ENCODE peak calls at places on chromosomes 4 and X, in seven cellular contexts. One of them, this sample, is unnamed.

GRCh38 chrX:40908026-40908425 is 172.7 kb upstream of the MED14 start:
- DNase-seq in adrenal gland: no peak
- DNase-seq in NB4: no peak
- DNase-seq in HepG2: no peak
- DNase-seq in IMR-90: peak; percentile 49
- DNase-seq in heart left ventricle: no peak
- DNase-seq in stomach: no peak
- DNase-seq in this sample: no peak

GRCh38 chr4:69858683-69859082 is 1.3 kb downstream of the SULT1E1 start:
- DNase-seq in adrenal gland: no peak
- DNase-seq in stomach: no peak
- DNase-seq in NB4: no peak
- DNase-seq in heart left ventricle: no peak
- DNase-seq in IMR-90: no peak
- DNase-seq in HepG2: no peak
- DNase-seq in this sample: no peak

GRCh38 chrX:1453951-1454785 is 1.5 kb upstream of the ASMTL start:
- DNase-seq in stomach: peak; percentile 88
- DNase-seq in adrenal gland: peak; percentile 94
- DNase-seq in NB4: peak; percentile 82
- DNase-seq in heart left ventricle: peak; percentile 82
- DNase-seq in HepG2: peak; percentile 70
- DNase-seq in IMR-90: peak; percentile 69
- DNase-seq in this sample: peak; percentile 96

GRCh38 chr4:137609693-137610450 is 77.6 kb upstream of the PCDH18 start:
- DNase-seq in adrenal gland: no peak
- DNase-seq in NB4: no peak
- DNase-seq in HepG2: no peak
- DNase-seq in heart left ventricle: no peak
- DNase-seq in stomach: no peak
- DNase-seq in IMR-90: peak; percentile 78
- DNase-seq in this sample: no peak

GRCh38 chr4:1471443-1472147 is 65.4 kb upstream of the NKX1-1 start:
- DNase-seq in adrenal gland: no peak
- DNase-seq in heart left ventricle: no peak
- DNase-seq in IMR-90: no peak
- DNase-seq in stomach: no peak
- DNase-seq in HepG2: no peak
- DNase-seq in NB4: no peak
- DNase-seq in this sample: peak; percentile 47

GRCh38 chr4:25863347-25863784 is 578 bp upstream of the SEL1L3 start:
- DNase-seq in stomach: peak; percentile 81
- DNase-seq in HepG2: no peak
- DNase-seq in IMR-90: no peak
- DNase-seq in adrenal gland: no peak
- DNase-seq in heart left ventricle: no peak
- DNase-seq in NB4: no peak
- DNase-seq in this sample: peak; percentile 87

GRCh38 chrX:115234220-115234557 is 293 bp upstream of the LRCH2 start:
- DNase-seq in NB4: no peak
- DNase-seq in heart left ventricle: no peak
- DNase-seq in HepG2: no peak
- DNase-seq in adrenal gland: no peak
- DNase-seq in stomach: no peak
- DNase-seq in IMR-90: no peak
- DNase-seq in this sample: no peak

GRCh38 chr4:3873446-3874415 is 107.5 kb downstream of the ADRA2C start:
- DNase-seq in IMR-90: no peak
- DNase-seq in stomach: no peak
- DNase-seq in heart left ventricle: no peak
- DNase-seq in HepG2: no peak
- DNase-seq in adrenal gland: no peak
- DNase-seq in NB4: no peak
- DNase-seq in this sample: peak; percentile 37

GRCh38 chr4:2762048-2762447 is 5.9 kb upstream of the TNIP2 start:
- DNase-seq in heart left ventricle: no peak
- DNase-seq in IMR-90: no peak
- DNase-seq in adrenal gland: no peak
- DNase-seq in NB4: no peak
- DNase-seq in HepG2: no peak
- DNase-seq in stomach: no peak
- DNase-seq in this sample: peak; percentile 57

GRCh38 chrX:64204701-64205440 is 637 bp downstream of the AMER1 start:
- DNase-seq in IMR-90: peak; percentile 19
- DNase-seq in HepG2: peak; percentile 0
- DNase-seq in heart left ventricle: peak; percentile 34
- DNase-seq in stomach: peak; percentile 31
- DNase-seq in NB4: peak; percentile 64
- DNase-seq in adrenal gland: peak; percentile 68
- DNase-seq in this sample: peak; percentile 19

GRCh38 chr4:172055046-172055445 is 241.8 kb downstream of the GALNTL6 start:
- DNase-seq in IMR-90: no peak
- DNase-seq in NB4: no peak
- DNase-seq in adrenal gland: no peak
- DNase-seq in heart left ventricle: no peak
- DNase-seq in stomach: no peak
- DNase-seq in HepG2: no peak
- DNase-seq in this sample: no peak

GRCh38 chr4:171629737-171630136 is 183.5 kb upstream of the GALNTL6 start:
- DNase-seq in HepG2: peak; percentile 4
- DNase-seq in IMR-90: no peak
- DNase-seq in stomach: no peak
- DNase-seq in adrenal gland: no peak
- DNase-seq in heart left ventricle: no peak
- DNase-seq in NB4: no peak
- DNase-seq in this sample: no peak

GRCh38 chr4:159464302-159464701 is 361.4 kb downstream of the RAPGEF2 start:
- DNase-seq in heart left ventricle: no peak
- DNase-seq in IMR-90: no peak
- DNase-seq in stomach: no peak
- DNase-seq in adrenal gland: no peak
- DNase-seq in HepG2: no peak
- DNase-seq in NB4: no peak
- DNase-seq in this sample: no peak

GRCh38 chr4:140944539-140944938 is 188.4 kb upstream of the TBC1D9 start:
- DNase-seq in HepG2: no peak
- DNase-seq in IMR-90: peak; percentile 66
- DNase-seq in adrenal gland: no peak
- DNase-seq in stomach: no peak
- DNase-seq in heart left ventricle: no peak
- DNase-seq in NB4: no peak
- DNase-seq in this sample: no peak

GRCh38 chrX:47658684-47659515 is at the start of gene UXT:
- DNase-seq in NB4: peak; percentile 96
- DNase-seq in heart left ventricle: peak; percentile 93
- DNase-seq in adrenal gland: peak; percentile 96
- DNase-seq in stomach: peak; percentile 91
- DNase-seq in HepG2: peak; percentile 91
- DNase-seq in IMR-90: peak; percentile 94
- DNase-seq in this sample: peak; percentile 92

GRCh38 chrX:9670136-9670905 is 95.3 kb downstream of the GPR143 start:
- DNase-seq in stomach: no peak
- DNase-seq in heart left ventricle: no peak
- DNase-seq in HepG2: no peak
- DNase-seq in adrenal gland: no peak
- DNase-seq in NB4: no peak
- DNase-seq in IMR-90: peak; percentile 66
- DNase-seq in this sample: no peak

GRCh38 chrX:74923942-74924448 is 1.3 kb downstream of the NEXMIF start:
- DNase-seq in HepG2: no peak
- DNase-seq in adrenal gland: peak; percentile 56
- DNase-seq in heart left ventricle: no peak
- DNase-seq in IMR-90: no peak
- DNase-seq in stomach: no peak
- DNase-seq in NB4: no peak
- DNase-seq in this sample: peak; percentile 46

GRCh38 chr4:78781925-78782324 is 5.8 kb downstream of the BMP2K start:
- DNase-seq in stomach: no peak
- DNase-seq in heart left ventricle: no peak
- DNase-seq in adrenal gland: no peak
- DNase-seq in HepG2: no peak
- DNase-seq in NB4: peak; percentile 46
- DNase-seq in IMR-90: no peak
- DNase-seq in this sample: no peak

GRCh38 chr4:78778530-78778929 is 2.4 kb downstream of the BMP2K start:
- DNase-seq in NB4: no peak
- DNase-seq in stomach: no peak
- DNase-seq in adrenal gland: no peak
- DNase-seq in heart left ventricle: no peak
- DNase-seq in HepG2: no peak
- DNase-seq in IMR-90: no peak
- DNase-seq in this sample: no peak

GRCh38 chr4:78779280-78779679 is 3.1 kb downstream of the BMP2K start:
- DNase-seq in NB4: no peak
- DNase-seq in adrenal gland: no peak
- DNase-seq in stomach: no peak
- DNase-seq in heart left ventricle: no peak
- DNase-seq in HepG2: no peak
- DNase-seq in IMR-90: peak; percentile 26
- DNase-seq in this sample: no peak

GRCh38 chr4:78780093-78780492 is 3.9 kb downstream of the BMP2K start:
- DNase-seq in adrenal gland: no peak
- DNase-seq in HepG2: no peak
- DNase-seq in heart left ventricle: no peak
- DNase-seq in NB4: no peak
- DNase-seq in stomach: no peak
- DNase-seq in IMR-90: no peak
- DNase-seq in this sample: no peak

DNA sequence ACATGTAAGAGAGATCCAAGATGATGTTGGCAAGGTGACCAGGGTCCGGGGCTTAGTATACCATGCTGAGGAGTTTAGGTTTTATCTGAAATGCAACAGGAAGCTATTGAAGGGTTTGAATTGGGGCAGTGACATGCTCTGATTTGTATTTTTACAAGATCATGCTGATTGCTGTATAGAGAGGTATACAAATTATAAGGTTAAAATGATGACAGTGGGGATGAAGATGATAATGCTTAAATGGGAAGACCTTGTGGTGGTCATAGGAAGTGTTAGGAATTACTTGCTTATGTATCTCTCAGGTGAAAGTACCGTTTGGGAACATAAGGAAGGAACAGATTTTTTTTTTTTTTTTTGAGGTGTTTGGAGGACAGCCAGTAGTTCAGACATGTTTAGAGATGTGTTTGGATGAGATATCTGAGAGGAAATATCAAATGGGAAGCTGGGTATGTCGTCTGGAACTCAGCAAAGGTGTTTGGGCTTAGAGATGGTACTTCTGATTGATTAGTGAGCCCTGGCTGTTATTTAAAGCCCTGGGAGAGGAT is 5.0 kb downstream of the BMP2K start:
- DNase-seq in heart left ventricle: no peak
- DNase-seq in NB4: no peak
- DNase-seq in HepG2: no peak
- DNase-seq in stomach: no peak
- DNase-seq in IMR-90: no peak
- DNase-seq in adrenal gland: no peak
- DNase-seq in this sample: no peak
- TF ChIP-seq POLR2A in heart left ventricle: no peak
- TF ChIP-seq POLR2A in NB4: no peak
- TF ChIP-seq POLR2A in HepG2: no peak
- TF ChIP-seq POLR2A in stomach: no peak
- TF ChIP-seq POLR2A in IMR-90: no peak
- TF ChIP-seq POLR2A in adrenal gland: no peak
- TF ChIP-seq POLR2A in this sample: no peak

DNA sequence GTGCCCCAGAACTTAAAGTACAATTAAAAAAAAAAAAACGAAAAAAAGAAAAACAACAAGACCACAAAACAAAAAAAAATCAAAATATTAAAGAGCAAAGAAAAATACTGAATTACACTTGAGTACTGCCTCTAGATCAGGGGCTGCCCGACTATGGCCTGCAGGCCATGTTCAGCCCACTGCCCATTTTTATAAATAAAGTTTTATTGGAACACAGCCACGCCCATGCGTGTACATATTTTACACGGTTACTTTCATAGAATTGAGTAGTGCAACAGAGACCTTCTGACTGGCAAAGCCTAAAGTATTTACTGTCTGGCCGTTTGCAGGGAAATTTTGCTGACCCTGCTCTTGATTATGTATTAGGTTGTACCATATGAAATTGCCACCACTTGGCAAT is 130.5 kb downstream of the ATXN3L start:
- DNase-seq in heart left ventricle: no peak
- DNase-seq in IMR-90: no peak
- DNase-seq in HepG2: no peak
- DNase-seq in stomach: no peak
- DNase-seq in NB4: no peak
- DNase-seq in adrenal gland: no peak
- DNase-seq in this sample: no peak
- TF ChIP-seq POLR2A in heart left ventricle: no peak
- TF ChIP-seq POLR2A in IMR-90: no peak
- TF ChIP-seq POLR2A in HepG2: no peak
- TF ChIP-seq POLR2A in stomach: no peak
- TF ChIP-seq POLR2A in NB4: no peak
- TF ChIP-seq POLR2A in adrenal gland: no peak
- TF ChIP-seq POLR2A in this sample: no peak

GRCh38 chrX:103310592-103311400 is at the start of gene BEX2:
- DNase-seq in IMR-90: no peak
- DNase-seq in NB4: no peak
- DNase-seq in stomach: peak; percentile 86
- DNase-seq in HepG2: no peak
- DNase-seq in heart left ventricle: no peak
- DNase-seq in adrenal gland: peak; percentile 93
- DNase-seq in this sample: peak; percentile 81
- TF ChIP-seq POLR2A in IMR-90: no peak
- TF ChIP-seq POLR2A in NB4: no peak
- TF ChIP-seq POLR2A in stomach: no peak
- TF ChIP-seq POLR2A in HepG2: no peak
- TF ChIP-seq POLR2A in heart left ventricle: no peak
- TF ChIP-seq POLR2A in adrenal gland: peak; percentile 88
- TF ChIP-seq POLR2A in this sample: peak; percentile 20

GRCh38 chr4:76831475-76832390 is 66.2 kb downstream of the SOWAHB start:
- DNase-seq in HepG2: peak; percentile 9
- DNase-seq in IMR-90: peak; percentile 55
- DNase-seq in heart left ventricle: no peak
- DNase-seq in stomach: no peak
- DNase-seq in adrenal gland: no peak
- DNase-seq in NB4: no peak
- DNase-seq in this sample: no peak

DNA sequence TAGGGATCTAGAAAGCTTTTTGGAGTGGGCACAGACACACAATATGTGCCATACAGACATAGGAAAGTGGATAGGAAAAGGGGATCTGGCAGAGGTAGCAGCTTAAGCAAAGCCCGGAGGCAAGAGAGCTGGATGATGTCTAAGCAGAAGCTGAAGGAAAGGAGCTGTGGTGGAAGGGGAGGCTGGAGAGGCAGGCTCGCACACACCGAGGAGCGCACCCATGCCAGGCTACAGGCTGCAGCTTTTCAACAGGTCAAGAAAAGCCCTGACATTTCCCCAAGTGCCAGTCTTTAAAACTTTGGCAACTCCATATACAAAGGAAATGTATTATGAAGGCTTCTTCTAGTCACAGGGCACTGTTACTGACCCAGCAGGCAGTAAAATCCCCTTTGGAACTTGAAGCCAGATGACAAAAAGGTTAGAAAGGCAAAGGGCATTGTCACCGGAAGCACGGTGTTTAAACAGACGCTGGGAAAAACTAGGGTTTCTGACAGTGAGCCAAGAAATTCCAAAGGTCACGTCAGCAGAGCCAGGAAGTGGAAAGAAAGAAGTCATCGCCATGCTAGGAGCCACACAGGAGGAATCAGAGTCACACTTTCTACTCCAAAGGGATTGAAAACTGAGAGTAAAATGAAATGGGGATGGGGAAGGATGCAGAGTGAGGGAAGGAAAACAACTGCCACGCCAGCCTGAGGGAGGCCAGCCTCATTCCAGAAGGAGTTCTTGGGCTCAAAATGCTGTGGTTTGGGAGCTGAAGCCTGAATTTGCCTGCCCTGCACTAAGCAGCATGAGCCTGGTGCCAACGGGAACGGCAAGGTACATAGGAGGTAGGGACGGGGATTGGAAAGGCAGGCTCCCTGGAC is 67.1 kb downstream of the SOWAHB start:
- DNase-seq in IMR-90: peak; percentile 92
- DNase-seq in heart left ventricle: peak; percentile 45
- DNase-seq in adrenal gland: peak; percentile 73
- DNase-seq in NB4: no peak
- DNase-seq in HepG2: peak; percentile 94
- DNase-seq in stomach: peak; percentile 61
- DNase-seq in this sample: no peak
- TF ChIP-seq POLR2A in IMR-90: peak; percentile 32
- TF ChIP-seq POLR2A in heart left ventricle: no peak
- TF ChIP-seq POLR2A in adrenal gland: no peak
- TF ChIP-seq POLR2A in NB4: no peak
- TF ChIP-seq POLR2A in HepG2: peak; percentile 75
- TF ChIP-seq POLR2A in stomach: no peak
- TF ChIP-seq POLR2A in this sample: peak; percentile 89

This sample was measured in Peyer's patch.